ENCODE peak calls at places on chromosomes 5 and 9, in four cellular contexts. S is H1, E is K562, M is GM12878. B is an unnamed sample.

GRCh38 chr9:136581614-136582447 is 36.0 kb upstream of the NOTCH1 start:
- DNase-seq in M (no peak), E (no peak), S (no peak), B (no peak)

GRCh38 chr5:179226696-179227095 is 118.6 kb downstream of the ADAMTS2 start:
- DNase-seq in E (no peak), S (no peak), M (no peak), B (no peak)

GRCh38 chr5:82274343-82275266 is 3.5 kb downstream of the RPS23 start:
- DNase-seq in S (peak), M (no peak), E (peak), B (no peak)

GRCh38 chr5:103327451-103327850 is 68.9 kb downstream of the MACIR start:
- DNase-seq in M (no peak), S (no peak), E (no peak), B (no peak)

GRCh38 chr5:53481887-53482716 is 1.7 kb downstream of the FST start:
- DNase-seq in E (peak), M (no peak), S (peak), B (peak)

GRCh38 chr5:77358566-77359205 is 133.4 kb downstream of the WDR41 start:
- DNase-seq in E (no peak), S (no peak), M (no peak), B (no peak)

GRCh38 chr5:56358703-56359428 is 125.7 kb upstream of the ANKRD55 start:
- DNase-seq in S (no peak), M (no peak), E (no peak), B (peak)

GRCh38 chr5:1737790-1738405 is 61.7 kb downstream of the MRPL36 start:
- DNase-seq in M (peak), E (peak), S (peak), B (peak)

GRCh38 chr5:35046754-35047153 is 995 bp downstream of the AGXT2 start:
- DNase-seq in S (no peak), M (no peak), E (no peak), B (no peak)

GRCh38 chr5:96881511-96882115 is 5.3 kb downstream of the ERAP2 start:
- DNase-seq in E (no peak), S (no peak), M (no peak), B (no peak)

GRCh38 chr9:27073841-27074728 is 34.9 kb upstream of the TEK start:
- DNase-seq in M (no peak), S (no peak), E (no peak), B (no peak)

GRCh38 chr9:6781476-6781875 is 23.7 kb downstream of the KDM4C start:
- DNase-seq in E (no peak), S (no peak), M (no peak), B (no peak)

GRCh38 chr5:160280384-160281090 is 31.8 kb downstream of the CCNJL start:
- DNase-seq in E (no peak), S (no peak), M (no peak), B (no peak)

GRCh38 chr5:61051267-61051666 is 106.3 kb downstream of the NDUFAF2 start:
- DNase-seq in E (no peak), M (no peak), S (no peak), B (peak)

GRCh38 chr5:119435436-119436132 is 16.7 kb upstream of the HSD17B4 start:
- DNase-seq in E (peak), S (peak), M (peak), B (no peak)

GRCh38 chr5:74105126-74105780 is 479.3 kb downstream of the ARHGEF28 start:
- DNase-seq in M (no peak), E (no peak), S (no peak), B (no peak)

GRCh38 chr5:62596096-62596495 is 17.5 kb downstream of the LRRC70 start:
- DNase-seq in S (no peak), E (no peak), M (no peak), B (no peak)

GRCh38 chr9:134987376-134987775 is 69.7 kb upstream of the FCN1 start:
- DNase-seq in M (no peak), E (no peak), S (no peak), B (no peak)

GRCh38 chr5:102554728-102555127 is 55.9 kb upstream of the SLCO6A1 start:
- DNase-seq in M (no peak), E (no peak), S (no peak), B (peak)

GRCh38 chr5:142866563-142867275 is 96.5 kb downstream of the ARHGAP26 start:
- DNase-seq in M (peak), S (no peak), E (peak), B (peak)

GRCh38 chr5:83097582-83098265 is 20.4 kb downstream of the XRCC4 start:
- DNase-seq in M (no peak), S (no peak), E (no peak), B (no peak)

GRCh38 chr5:102421647-102422046 is 77.2 kb downstream of the SLCO6A1 start:
- DNase-seq in E (no peak), M (no peak), S (no peak), B (peak)

GRCh38 chr5:179795049-179795862 is 1.5 kb downstream of the LTC4S start:
- DNase-seq in M (no peak), S (peak), E (no peak), B (no peak)

GRCh38 chr9:84711936-84712335 is 42.4 kb downstream of the NTRK2 start:
- DNase-seq in E (no peak), M (no peak), S (no peak), B (no peak)

GRCh38 chr5:155625897-155626543 is 612.5 kb downstream of the KIF4B start:
- DNase-seq in S (no peak), E (no peak), M (no peak), B (no peak)

GRCh38 chr5:155628346-155628745 is 614.8 kb downstream of the KIF4B start:
- DNase-seq in S (no peak), M (no peak), E (no peak), B (no peak)

GRCh38 chr5:155625315-155625714 is 611.8 kb downstream of the KIF4B start:
- DNase-seq in E (no peak), M (no peak), S (no peak), B (no peak)

GRCh38 chr5:155620819-155621410 is 607.4 kb downstream of the KIF4B start:
- DNase-seq in S (peak), E (no peak), M (no peak), B (no peak)

GRCh38 chr5:155624597-155625241 is 611.2 kb downstream of the KIF4B start:
- DNase-seq in E (no peak), M (no peak), S (no peak), B (no peak)
- TF ChIP-seq ZNF274 in E (no peak), M (no peak), S (no peak), B (no peak)

GRCh38 chr9:97307500-97308163 is at the start of gene CCDC180:
- DNase-seq in S (peak), E (no peak), M (no peak), B (no peak)
- TF ChIP-seq EGR1 in S (no peak), E (no peak), M (no peak), B (no peak)

GRCh38 chr5:50767588-50767987 is 101.2 kb downstream of the PARP8 start:
- DNase-seq in E (no peak), M (no peak), S (no peak), B (no peak)
- TF ChIP-seq ZNF274 in E (no peak), M (no peak), S (no peak), B (no peak)

DNA sequence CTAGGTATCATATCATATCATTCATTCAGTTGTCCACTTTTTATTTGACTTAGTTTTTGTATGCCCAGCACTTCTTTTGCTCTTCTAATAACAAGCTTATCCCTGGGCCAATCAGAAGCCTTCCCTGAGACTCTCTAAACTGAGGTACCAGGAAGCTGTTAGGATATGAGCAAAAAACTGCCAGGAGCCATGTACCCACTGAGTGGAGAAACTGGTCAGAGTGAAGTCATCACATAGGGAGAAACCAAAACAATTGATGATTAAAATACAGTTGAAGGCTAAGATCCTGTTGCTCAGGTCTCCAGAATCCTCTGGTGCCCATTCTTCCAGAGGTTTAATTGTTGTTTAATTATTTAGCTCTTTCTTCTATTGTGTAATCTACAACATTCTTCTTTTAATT is 120.2 kb downstream of the KIAA0825 start:
- DNase-seq in S (no peak), M (no peak), E (no peak), B (no peak)
- TF ChIP-seq EGR1 in S (no peak), M (no peak), E (no peak), B (no peak)

GRCh38 chr9:128108784-128109709 is 18.5 kb downstream of the PTGES2 start:
- DNase-seq in E (no peak), S (no peak), M (no peak), B (no peak)
- TF ChIP-seq ZNF274 in E (no peak), S (no peak), M (no peak), B (no peak)

B was measured in HCT116.